ENCODE peak calls at places on chromosomes 11 and 22, in four cellular contexts. E is stomach, A is HCT116, B is astrocyte of the spinal cord. O is an unnamed sample.

GRCh38 chr11:47987781-47988180 is 7.4 kb downstream of the PTPRJ start:
- DNase-seq in E (peak), A (no peak), B (no peak), O (no peak)

GRCh38 chr22:46072030-46072881 is 78.1 kb upstream of the PPARA start:
- DNase-seq in E (peak), A (no peak), B (peak), O (no peak)

GRCh38 chr11:75035911-75036536 is 47.3 kb downstream of the NEU3 start:
- DNase-seq in E (no peak), A (peak), B (no peak), O (no peak)

GRCh38 chr11:69750108-69750850 is 24.9 kb downstream of the FGF4 start:
- DNase-seq in E (no peak), A (no peak), B (no peak), O (no peak)

GRCh38 chr22:37416806-37417205 is 10.5 kb downstream of the ELFN2 start:
- DNase-seq in E (no peak), A (no peak), B (no peak), O (no peak)

GRCh38 chr11:72789493-72790131 is 4.2 kb downstream of the STARD10 start:
- DNase-seq in E (peak), A (no peak), B (no peak), O (no peak)

GRCh38 chr11:113553905-113554304 is 78.7 kb upstream of the DRD2 start:
- DNase-seq in E (no peak), A (no peak), B (no peak), O (no peak)

GRCh38 chr11:122161191-122161590 is 45.2 kb upstream of the BLID start:
- DNase-seq in E (no peak), A (no peak), B (no peak), O (no peak)

GRCh38 chr11:64868904-64869570 is 9.4 kb downstream of the EHD1 start:
- DNase-seq in E (no peak), A (no peak), B (peak), O (no peak)

GRCh38 chr11:120168960-120169681 is 31.2 kb upstream of the TRIM29 start:
- DNase-seq in E (peak), A (no peak), B (peak), O (no peak)

GRCh38 chr11:100776212-100776896 is 89.3 kb downstream of the ARHGAP42 start:
- DNase-seq in E (no peak), A (peak), B (peak), O (no peak)

GRCh38 chr11:84780689-84781293 is 846.4 kb downstream of the DLG2 start:
- DNase-seq in E (no peak), A (peak), B (peak), O (no peak)

GRCh38 chr11:120185678-120186407 is 25.0 kb upstream of the OAF start:
- DNase-seq in E (peak), A (no peak), B (no peak), O (no peak)

GRCh38 chr11:94007426-94007825 is 13.7 kb upstream of the HEPHL1 start:
- DNase-seq in E (no peak), A (no peak), B (no peak), O (no peak)

GRCh38 chr11:118621071-118621815 is 13.8 kb downstream of the PHLDB1 start:
- DNase-seq in E (peak), A (peak), B (peak), O (no peak)

GRCh38 chr11:415640-416041 is 842 bp upstream of the SIGIRR start:
- DNase-seq in E (no peak), A (no peak), B (no peak), O (no peak)

GRCh38 chr11:123302751-123303195 is 107.7 kb upstream of the CLMP start:
- DNase-seq in E (no peak), A (no peak), B (peak), O (peak)

GRCh38 chr11:7637447-7638157 is 35.7 kb downstream of the CYB5R2 start:
- DNase-seq in E (no peak), A (no peak), B (peak), O (no peak)

GRCh38 chr11:124535552-124536232 is 7.8 kb downstream of the OR8B12 start:
- DNase-seq in E (no peak), A (no peak), B (no peak), O (no peak)

GRCh38 chr11:117597083-117597482 is 199.9 kb downstream of the DSCAML1 start:
- DNase-seq in E (no peak), A (peak), B (peak), O (no peak)

GRCh38 chr11:73597340-73597955 is 464 bp downstream of the FAM168A start:
- DNase-seq in E (no peak), A (no peak), B (no peak), O (no peak)

GRCh38 chr11:13928566-13929251 is 33.8 kb upstream of the SPON1 start:
- DNase-seq in E (no peak), A (no peak), B (peak), O (no peak)

GRCh38 chr11:15775051-15775541 is 581.2 kb downstream of the SOX6 start:
- DNase-seq in E (no peak), A (no peak), B (peak), O (no peak)

GRCh38 chr11:36371161-36371560 is 75.1 kb downstream of the PRR5L start:
- DNase-seq in E (no peak), A (no peak), B (no peak), O (no peak)

GRCh38 chr11:96272542-96273306 is 70.3 kb downstream of the MAML2 start:
- DNase-seq in E (peak), A (no peak), B (peak), O (no peak)

GRCh38 chr11:70070736-70071135 is 7.4 kb upstream of the ANO1 start:
- DNase-seq in E (peak), A (no peak), B (no peak), O (no peak)

GRCh38 chr11:72523991-72524390 is 89.7 kb upstream of the CLPB start:
- DNase-seq in E (no peak), A (no peak), B (no peak), O (no peak)

GRCh38 chr11:72045849-72046248 is 34.5 kb downstream of the NUMA1 start:
- DNase-seq in E (no peak), A (no peak), B (no peak), O (no peak)

GRCh38 chr11:130859896-130860295 is 56.4 kb downstream of the SNX19 start:
- DNase-seq in E (no peak), A (no peak), B (no peak), O (no peak)

GRCh38 chr11:83454674-83455073 is 168.5 kb upstream of the CCDC90B start:
- DNase-seq in E (no peak), A (no peak), B (no peak), O (no peak)

GRCh38 chr11:31340903-31341572 is 28.5 kb downstream of the DCDC1 start:
- DNase-seq in E (no peak), A (peak), B (peak), O (no peak)

GRCh38 chr11:19087658-19088057 is 27.1 kb upstream of the MRGPRX2 start:
- DNase-seq in E (no peak), A (no peak), B (peak), O (no peak)

GRCh38 chr22:45783021-45783420 is 111.4 kb downstream of the ATXN10 start:
- DNase-seq in E (no peak), A (no peak), B (peak), O (no peak)

GRCh38 chr22:50039669-50040458 is 18.2 kb downstream of the TTLL8 start:
- DNase-seq in E (no peak), A (no peak), B (no peak), O (no peak)

GRCh38 chr11:93532285-93532789 is 10.9 kb downstream of the SMCO4 start:
- DNase-seq in E (no peak), A (no peak), B (no peak), O (no peak)

GRCh38 chr11:67375320-67376021 is 2.1 kb upstream of the CLCF1 start:
- DNase-seq in E (no peak), A (no peak), B (no peak), O (no peak)

GRCh38 chr11:10893713-10894112 is 35.9 kb upstream of the ZBED5 start:
- DNase-seq in E (no peak), A (no peak), B (peak), O (no peak)

GRCh38 chr11:78684377-78684776 is 109.7 kb upstream of the NARS2 start:
- DNase-seq in E (no peak), A (no peak), B (no peak), O (no peak)

GRCh38 chr22:29621761-29622526 is 18.5 kb downstream of the NF2 start:
- DNase-seq in E (no peak), A (peak), B (peak), O (no peak)

GRCh38 chr11:66333220-66333877 is 2.9 kb downstream of the RIN1 start:
- DNase-seq in E (no peak), A (no peak), B (no peak), O (no peak)
- H3K4me3 ChIP-seq in E (no peak), A (no peak), B (no peak), O (no peak)

GRCh38 chr11:44861829-44862545 is 88.7 kb downstream of the TP53I11 start:
- DNase-seq in E (peak), A (peak), B (peak), O (peak)

GRCh38 chr11:44862546-44863101 is 88.1 kb downstream of the TP53I11 start:
- DNase-seq in E (no peak), A (no peak), B (peak), O (no peak)

GRCh38 chr11:44865866-44866272 is 84.8 kb downstream of the TP53I11 start:
- DNase-seq in E (peak), A (no peak), B (no peak), O (no peak)

GRCh38 chr11:44860967-44861828 is 89.5 kb downstream of the TP53I11 start:
- DNase-seq in E (no peak), A (no peak), B (no peak), O (no peak)

GRCh38 chr11:44863231-44863630 is 87.5 kb downstream of the TP53I11 start:
- DNase-seq in E (no peak), A (no peak), B (peak), O (no peak)
- TF ChIP-seq CTCF in E (no peak), A (no peak), B (no peak), O (no peak)

DNA sequence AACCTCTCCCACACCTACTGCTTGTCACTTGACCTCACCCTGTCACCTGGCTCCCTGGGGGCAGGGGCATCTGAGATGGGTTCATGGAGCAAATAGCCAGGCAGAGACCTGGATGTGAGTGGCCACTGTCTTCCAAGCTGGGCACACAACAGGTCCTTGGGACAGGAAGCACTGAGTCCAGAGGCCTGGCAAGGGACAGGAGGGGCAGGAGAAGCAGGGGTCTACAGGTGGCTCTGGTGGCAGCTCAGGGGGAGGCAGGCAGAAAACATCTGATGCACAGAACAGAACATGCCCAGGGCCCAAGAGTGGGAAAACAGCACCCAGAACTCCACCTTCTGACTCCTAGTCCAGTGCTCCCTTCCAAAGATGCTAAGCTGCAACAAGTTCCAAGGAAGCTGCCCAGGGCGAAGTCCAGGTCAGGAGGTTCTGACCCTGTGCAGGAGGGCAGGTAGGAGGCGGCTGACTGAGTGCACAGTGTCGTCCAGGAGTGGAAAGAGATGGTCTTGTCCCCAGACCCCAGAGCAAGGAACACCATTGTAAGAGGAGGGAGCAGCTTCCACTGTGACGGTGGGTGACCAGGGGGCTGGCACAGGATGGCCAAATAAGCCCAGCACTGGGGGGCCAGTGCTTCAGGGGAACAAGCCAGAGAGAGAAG is 3.5 kb downstream of the TNFRSF13C start:
- DNase-seq in E (no peak), A (no peak), B (no peak), O (no peak)
- H3K4me3 ChIP-seq in E (no peak), A (no peak), B (no peak), O (peak)

GRCh38 chr11:59532620-59533019 is 21.3 kb downstream of the OR4D9 start:
- DNase-seq in E (no peak), A (no peak), B (no peak), O (no peak)
- TF ChIP-seq CTCF in E (no peak), A (no peak), B (no peak), O (no peak)

GRCh38 chr22:25282671-25283561 is 63.5 kb downstream of the CRYBB2 start:
- DNase-seq in E (no peak), A (no peak), B (no peak), O (no peak)

GRCh38 chr22:25281675-25282345 is 62.4 kb downstream of the CRYBB2 start:
- DNase-seq in E (no peak), A (no peak), B (no peak), O (no peak)

DNA sequence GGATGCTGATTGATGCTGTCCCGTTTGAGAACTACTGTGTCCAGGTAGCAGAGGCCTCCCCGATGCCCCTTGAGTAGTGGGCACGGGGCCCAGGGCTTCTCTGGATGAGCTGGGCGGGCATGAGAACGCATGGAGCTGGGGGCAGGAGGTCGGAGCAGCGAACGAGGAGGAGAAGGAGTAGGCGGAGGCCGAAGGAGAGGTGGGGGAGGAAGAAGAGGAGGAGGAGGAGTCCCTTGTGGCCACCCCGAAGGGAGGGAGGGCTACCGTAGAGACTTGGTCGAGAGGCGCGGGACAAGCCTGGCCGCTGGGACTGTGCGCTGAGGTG is 62.9 kb downstream of the CRYBB2 start:
- DNase-seq in E (no peak), A (no peak), B (no peak), O (no peak)
- H3K4me3 ChIP-seq in E (no peak), A (no peak), B (no peak), O (no peak)

DNA sequence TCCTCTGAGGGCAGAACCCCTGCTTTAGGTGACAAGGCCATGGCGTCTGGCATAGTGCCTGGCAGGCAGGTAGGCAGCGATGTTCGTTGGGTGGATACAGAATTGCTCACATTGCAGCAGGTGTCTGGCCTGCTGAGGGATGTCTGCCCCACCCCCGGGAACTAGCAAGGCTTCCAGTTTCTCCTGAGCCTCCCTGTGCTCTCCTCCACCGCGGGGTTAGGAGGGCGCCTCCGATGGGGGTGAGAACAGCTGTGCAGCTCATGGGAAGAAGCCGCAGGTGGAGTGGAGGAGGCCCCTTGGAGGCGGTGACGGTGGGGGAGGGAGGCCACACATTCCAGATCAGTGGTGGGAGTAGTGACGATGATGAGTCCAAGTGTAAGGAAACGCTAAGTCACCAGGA is 48.3 kb upstream of the JAM3 start:
- DNase-seq in E (no peak), A (no peak), B (no peak), O (no peak)
- TF ChIP-seq CTCF in E (no peak), A (no peak), B (no peak), O (no peak)

DNA sequence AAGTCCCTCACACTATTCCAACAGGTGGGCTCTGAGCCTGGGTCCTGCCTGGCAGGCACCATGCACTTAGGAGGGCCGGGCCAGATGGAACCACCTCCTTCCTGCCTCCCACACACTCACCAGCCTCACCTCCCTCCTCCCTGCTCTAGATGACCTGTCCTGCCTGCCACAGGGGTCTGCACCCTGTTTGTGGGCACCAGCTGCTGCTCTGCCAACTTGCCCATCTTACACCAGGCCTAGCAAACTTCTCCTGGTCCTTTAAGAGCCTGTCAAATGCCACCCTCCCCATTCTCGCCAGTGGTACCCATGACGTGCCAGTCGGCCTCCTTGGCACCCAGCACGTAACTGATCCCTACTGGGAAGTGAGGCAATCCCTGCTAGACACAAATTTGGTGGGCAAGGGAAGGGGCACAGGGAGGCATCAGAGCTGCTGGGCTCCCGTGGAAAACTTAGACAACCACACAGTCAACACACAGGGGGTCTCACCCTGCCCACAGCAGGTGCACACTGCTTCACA is 3.1 kb downstream of the MOB2 start:
- DNase-seq in E (no peak), A (no peak), B (no peak), O (no peak)
- H3K4me3 ChIP-seq in E (no peak), A (no peak), B (no peak), O (no peak)

DNA sequence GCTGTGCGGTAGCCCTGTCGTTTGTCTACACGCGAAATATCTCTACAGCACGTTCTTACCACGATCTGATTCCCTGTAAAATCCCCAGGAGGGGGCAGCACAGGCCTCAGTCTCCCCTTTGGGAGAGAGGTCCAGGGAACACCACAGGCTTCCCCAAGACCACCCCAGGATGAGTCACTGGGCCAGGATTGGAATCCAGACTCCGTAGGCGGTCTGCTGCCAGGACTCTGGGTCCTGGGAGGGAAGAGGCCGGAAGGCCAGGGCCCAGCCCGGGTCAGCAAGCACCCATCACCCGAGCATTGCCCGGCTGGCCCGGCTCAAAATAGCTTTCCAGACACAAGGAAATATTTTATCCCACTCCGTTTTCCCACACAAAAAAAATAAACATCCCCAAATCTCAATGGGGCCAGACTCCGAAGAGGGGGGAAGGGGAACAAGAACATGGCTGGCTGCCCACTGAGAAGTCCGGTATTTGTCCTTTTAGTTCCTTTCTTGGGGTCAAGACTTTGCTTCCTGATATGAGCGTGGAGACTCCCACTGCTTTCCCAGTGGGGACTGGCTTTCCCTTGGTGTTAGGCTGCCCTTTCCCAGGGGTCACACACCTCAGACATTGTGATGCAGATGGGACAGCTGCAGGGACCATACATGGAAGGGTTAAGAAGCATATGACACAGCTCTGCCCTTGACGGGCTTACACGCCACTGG is 91.3 kb downstream of the LRRC32 start:
- DNase-seq in E (no peak), A (no peak), B (peak), O (no peak)
- TF ChIP-seq CTCF in E (no peak), A (no peak), B (peak), O (peak)

DNA sequence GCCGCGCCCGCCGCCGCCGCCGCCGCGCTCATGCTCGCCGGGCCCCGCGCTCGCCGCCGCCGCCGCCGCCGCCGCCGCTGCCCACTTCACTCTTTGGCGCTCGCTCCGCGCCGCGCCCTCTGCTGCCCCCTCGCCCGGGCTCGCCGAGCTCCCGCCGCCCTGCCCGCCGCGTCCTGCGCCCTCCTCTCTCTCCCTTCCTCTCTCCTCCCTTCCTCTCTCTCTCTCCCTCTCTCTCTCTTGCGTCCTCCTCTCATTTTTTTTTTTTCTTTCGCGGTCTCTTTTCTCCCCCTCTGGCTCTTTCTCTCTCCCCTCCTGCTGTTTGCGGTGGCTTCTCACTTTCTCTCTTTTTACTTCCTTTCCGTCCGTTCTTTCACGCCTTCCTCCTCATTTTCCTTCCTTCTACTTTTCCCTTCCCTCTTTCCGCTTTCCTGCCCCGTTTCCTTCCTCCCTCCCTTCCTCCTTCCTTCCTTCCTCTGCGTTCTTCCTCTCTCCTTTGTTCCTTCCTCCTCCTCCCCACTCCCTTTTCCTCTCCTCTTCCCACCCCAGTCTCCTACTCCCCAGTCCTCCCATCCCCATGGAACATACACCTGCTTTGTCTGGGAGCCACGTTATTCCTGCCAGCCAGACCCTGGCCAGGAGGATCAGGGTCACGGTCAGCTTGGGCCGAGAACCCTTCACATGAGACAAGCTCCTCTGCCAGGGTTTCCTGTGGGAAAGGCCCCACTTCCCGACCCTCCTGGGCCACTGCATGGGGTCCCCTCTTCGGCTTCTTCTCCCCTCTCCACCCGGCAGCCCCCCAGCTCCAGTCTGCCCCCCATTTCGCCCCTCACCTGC is 19.3 kb upstream of the SHISAL1 start:
- DNase-seq in E (no peak), A (no peak), B (no peak), O (no peak)
- H3K4me3 ChIP-seq in E (peak), A (no peak), B (peak), O (no peak)